ENCODE peak calls at places on chromosome 16, in ten cellular contexts. One of them, this sample, is unnamed.
A peak's percentile ranks its signal among the peaks of the same experiment; 100 is the strongest.

GRCh38 chr16:68100504-68100903 is 15.3 kb downstream of the NFATC3 start:
- DNase-seq in stimulated activated CD8-positive, alpha-beta memory T cell treated with anti-CD3 and anti-CD28 coated beads, Interleukin-4, amount 100 ng/mL, for 24 hours: no peak
- DNase-seq in glomerular endothelial cell: no peak
- DNase-seq in Right ventricle myocardium superior: no peak
- DNase-seq in iPS DF 6.9: no peak
- DNase-seq in testis: no peak
- DNase-seq in stromal cell of bone marrow: no peak
- DNase-seq in fibroblast of the conjunctiva: no peak
- DNase-seq in osteoblast: no peak
- DNase-seq in effector memory CD4-positive, alpha-beta T cell: no peak
- DNase-seq in this sample: no peak

GRCh38 chr16:87939562-87940423 is 3.5 kb upstream of the CA5A start:
- DNase-seq in stromal cell of bone marrow: no peak
- DNase-seq in iPS DF 6.9: no peak
- DNase-seq in testis: no peak
- DNase-seq in effector memory CD4-positive, alpha-beta T cell: no peak
- DNase-seq in osteoblast: no peak
- DNase-seq in fibroblast of the conjunctiva: no peak
- DNase-seq in glomerular endothelial cell: no peak
- DNase-seq in Right ventricle myocardium superior: no peak
- DNase-seq in stimulated activated CD8-positive, alpha-beta memory T cell treated with anti-CD3 and anti-CD28 coated beads, Interleukin-4, amount 100 ng/mL, for 24 hours: no peak
- DNase-seq in this sample: no peak

GRCh38 chr16:27237229-27238015 is 31.1 kb downstream of the NSMCE1 start:
- DNase-seq in stromal cell of bone marrow: no peak
- DNase-seq in osteoblast: peak; percentile 89
- DNase-seq in effector memory CD4-positive, alpha-beta T cell: peak; percentile 50
- DNase-seq in testis: no peak
- DNase-seq in iPS DF 6.9: no peak
- DNase-seq in stimulated activated CD8-positive, alpha-beta memory T cell treated with anti-CD3 and anti-CD28 coated beads, Interleukin-4, amount 100 ng/mL, for 24 hours: peak; percentile 68
- DNase-seq in Right ventricle myocardium superior: peak; percentile 50
- DNase-seq in glomerular endothelial cell: no peak
- DNase-seq in fibroblast of the conjunctiva: no peak
- DNase-seq in this sample: no peak

GRCh38 chr16:87185313-87185712 is 131.9 kb downstream of the C16orf95 start:
- DNase-seq in effector memory CD4-positive, alpha-beta T cell: no peak
- DNase-seq in stimulated activated CD8-positive, alpha-beta memory T cell treated with anti-CD3 and anti-CD28 coated beads, Interleukin-4, amount 100 ng/mL, for 24 hours: no peak
- DNase-seq in glomerular endothelial cell: no peak
- DNase-seq in stromal cell of bone marrow: no peak
- DNase-seq in iPS DF 6.9: no peak
- DNase-seq in fibroblast of the conjunctiva: no peak
- DNase-seq in Right ventricle myocardium superior: no peak
- DNase-seq in osteoblast: no peak
- DNase-seq in testis: no peak
- DNase-seq in this sample: no peak

GRCh38 chr16:29844575-29845331 is 18.3 kb downstream of the CDIPT start:
- DNase-seq in Right ventricle myocardium superior: no peak
- DNase-seq in fibroblast of the conjunctiva: no peak
- DNase-seq in stromal cell of bone marrow: no peak
- DNase-seq in glomerular endothelial cell: no peak
- DNase-seq in testis: peak; percentile 71
- DNase-seq in iPS DF 6.9: no peak
- DNase-seq in osteoblast: peak; percentile 62
- DNase-seq in stimulated activated CD8-positive, alpha-beta memory T cell treated with anti-CD3 and anti-CD28 coated beads, Interleukin-4, amount 100 ng/mL, for 24 hours: no peak
- DNase-seq in effector memory CD4-positive, alpha-beta T cell: no peak
- DNase-seq in this sample: no peak

GRCh38 chr16:50938923-50939322 is 197.0 kb downstream of the CYLD start:
- DNase-seq in stimulated activated CD8-positive, alpha-beta memory T cell treated with anti-CD3 and anti-CD28 coated beads, Interleukin-4, amount 100 ng/mL, for 24 hours: no peak
- DNase-seq in fibroblast of the conjunctiva: no peak
- DNase-seq in testis: no peak
- DNase-seq in iPS DF 6.9: no peak
- DNase-seq in effector memory CD4-positive, alpha-beta T cell: no peak
- DNase-seq in Right ventricle myocardium superior: no peak
- DNase-seq in glomerular endothelial cell: no peak
- DNase-seq in stromal cell of bone marrow: no peak
- DNase-seq in osteoblast: no peak
- DNase-seq in this sample: no peak

GRCh38 chr16:11909653-11910551 is 5.9 kb downstream of the GSPT1 start:
- DNase-seq in stimulated activated CD8-positive, alpha-beta memory T cell treated with anti-CD3 and anti-CD28 coated beads, Interleukin-4, amount 100 ng/mL, for 24 hours: no peak
- DNase-seq in stromal cell of bone marrow: no peak
- DNase-seq in effector memory CD4-positive, alpha-beta T cell: no peak
- DNase-seq in fibroblast of the conjunctiva: no peak
- DNase-seq in osteoblast: peak; percentile 10
- DNase-seq in iPS DF 6.9: no peak
- DNase-seq in Right ventricle myocardium superior: no peak
- DNase-seq in glomerular endothelial cell: no peak
- DNase-seq in testis: no peak
- DNase-seq in this sample: peak; percentile 23

GRCh38 chr16:17578921-17579876 is 108.4 kb upstream of the XYLT1 start:
- DNase-seq in osteoblast: peak; percentile 85
- DNase-seq in glomerular endothelial cell: peak; percentile 10
- DNase-seq in Right ventricle myocardium superior: no peak
- DNase-seq in stimulated activated CD8-positive, alpha-beta memory T cell treated with anti-CD3 and anti-CD28 coated beads, Interleukin-4, amount 100 ng/mL, for 24 hours: peak; percentile 8
- DNase-seq in stromal cell of bone marrow: peak; percentile 81
- DNase-seq in effector memory CD4-positive, alpha-beta T cell: peak; percentile 38
- DNase-seq in testis: peak; percentile 78
- DNase-seq in fibroblast of the conjunctiva: peak; percentile 73
- DNase-seq in iPS DF 6.9: peak; percentile 96
- DNase-seq in this sample: peak; percentile 80

GRCh38 chr16:7268182-7268581 is 64.5 kb upstream of the RBFOX1 start:
- DNase-seq in iPS DF 6.9: peak; percentile 4
- DNase-seq in fibroblast of the conjunctiva: no peak
- DNase-seq in testis: peak; percentile 43
- DNase-seq in glomerular endothelial cell: no peak
- DNase-seq in stimulated activated CD8-positive, alpha-beta memory T cell treated with anti-CD3 and anti-CD28 coated beads, Interleukin-4, amount 100 ng/mL, for 24 hours: no peak
- DNase-seq in osteoblast: peak; percentile 42
- DNase-seq in Right ventricle myocardium superior: no peak
- DNase-seq in effector memory CD4-positive, alpha-beta T cell: no peak
- DNase-seq in stromal cell of bone marrow: no peak
- DNase-seq in this sample: no peak

GRCh38 chr16:57268804-57269800 is 15.4 kb downstream of the PLLP start:
- DNase-seq in stromal cell of bone marrow: no peak
- DNase-seq in effector memory CD4-positive, alpha-beta T cell: no peak
- DNase-seq in testis: peak; percentile 95
- DNase-seq in iPS DF 6.9: no peak
- DNase-seq in fibroblast of the conjunctiva: no peak
- DNase-seq in stimulated activated CD8-positive, alpha-beta memory T cell treated with anti-CD3 and anti-CD28 coated beads, Interleukin-4, amount 100 ng/mL, for 24 hours: no peak
- DNase-seq in Right ventricle myocardium superior: peak; percentile 78
- DNase-seq in osteoblast: peak; percentile 68
- DNase-seq in glomerular endothelial cell: no peak
- DNase-seq in this sample: no peak

GRCh38 chr16:69017036-69017783 is 88.2 kb upstream of the HAS3 start:
- DNase-seq in stimulated activated CD8-positive, alpha-beta memory T cell treated with anti-CD3 and anti-CD28 coated beads, Interleukin-4, amount 100 ng/mL, for 24 hours: no peak
- DNase-seq in effector memory CD4-positive, alpha-beta T cell: no peak
- DNase-seq in testis: no peak
- DNase-seq in glomerular endothelial cell: no peak
- DNase-seq in stromal cell of bone marrow: peak; percentile 50
- DNase-seq in fibroblast of the conjunctiva: no peak
- DNase-seq in iPS DF 6.9: no peak
- DNase-seq in Right ventricle myocardium superior: no peak
- DNase-seq in osteoblast: peak; percentile 95
- DNase-seq in this sample: no peak

GRCh38 chr16:1380195-1380594 is 28.5 kb downstream of the GNPTG start:
- DNase-seq in iPS DF 6.9: no peak
- DNase-seq in osteoblast: no peak
- DNase-seq in fibroblast of the conjunctiva: no peak
- DNase-seq in Right ventricle myocardium superior: no peak
- DNase-seq in effector memory CD4-positive, alpha-beta T cell: no peak
- DNase-seq in stromal cell of bone marrow: no peak
- DNase-seq in testis: no peak
- DNase-seq in glomerular endothelial cell: no peak
- DNase-seq in stimulated activated CD8-positive, alpha-beta memory T cell treated with anti-CD3 and anti-CD28 coated beads, Interleukin-4, amount 100 ng/mL, for 24 hours: no peak
- DNase-seq in this sample: no peak

This sample was measured in AG04450.